ENCODE peak calls at places on chromosomes 12 and 14, in nine cellular contexts. W is right atrium auricular region, R is HCT116, I is kidney epithelial cell, E is uterus, S is RWPE2, H is suprapubic skin, L is ovary, Q is lower lobe of right lung. A is an unnamed sample. For H3K27me3, the result is how much of the 10 kb centered on the place peaks cover.

GRCh38 chr12:19706936-19707335 is 267.6 kb downstream of the AEBP2 start:
- DNase-seq in H (no peak), W (no peak), R (no peak), L (no peak), E (no peak), Q (no peak), S (no peak), I (no peak), A (no peak)

GRCh38 chr12:128079-128478 is 61.5 kb downstream of the IQSEC3 start:
- DNase-seq in R (no peak), Q (no peak), I (no peak), S (no peak), H (no peak), L (no peak), E (no peak), W (no peak), A (no peak)

GRCh38 chr12:104281636-104282035 is 21.9 kb upstream of the EID3 start:
- DNase-seq in L (no peak), Q (no peak), E (no peak), I (no peak), S (no peak), R (no peak), H (no peak), W (peak), A (no peak)

GRCh38 chr12:23862746-23863145 is 86.7 kb downstream of the SOX5 start:
- DNase-seq in I (no peak), S (no peak), H (no peak), E (no peak), R (no peak), L (no peak), Q (no peak), W (no peak), A (no peak)

GRCh38 chr12:510071-510825 is 50.5 kb downstream of the B4GALNT3 start:
- DNase-seq in H (no peak), L (no peak), R (no peak), I (peak), Q (peak), E (no peak), W (no peak), S (no peak), A (no peak)

GRCh38 chr12:8840938-8841633 is 18.7 kb downstream of the A2ML1 start:
- DNase-seq in R (no peak), Q (no peak), I (no peak), E (no peak), S (no peak), W (no peak), L (no peak), H (no peak), A (no peak)

GRCh38 chr14:47917344-47917954 is 242.0 kb upstream of the MDGA2 start:
- DNase-seq in W (no peak), Q (no peak), R (peak), H (no peak), L (no peak), E (no peak), I (no peak), S (no peak), A (peak)

GRCh38 chr14:36646664-36647416 is 14.8 kb upstream of the PAX9 start:
- DNase-seq in L (no peak), H (no peak), I (no peak), S (no peak), W (no peak), E (no peak), R (no peak), Q (no peak), A (no peak)

GRCh38 chr14:68384335-68384734 is 408.5 kb downstream of the ZFP36L1 start:
- DNase-seq in Q (no peak), E (no peak), I (no peak), R (no peak), W (peak), H (no peak), S (no peak), L (no peak), A (no peak)

GRCh38 chr12:118332511-118332910 is 40.2 kb downstream of the TAOK3 start:
- DNase-seq in R (no peak), S (no peak), W (no peak), L (no peak), Q (no peak), E (no peak), I (no peak), H (no peak), A (no peak)

GRCh38 chr12:101013993-101014392 is 196.0 kb downstream of the SLC5A8 start:
- DNase-seq in E (no peak), I (no peak), R (no peak), Q (no peak), S (no peak), W (no peak), H (no peak), L (no peak), A (no peak)

GRCh38 chr12:51898937-51899336 is 8.4 kb upstream of the ACVRL1 start:
- DNase-seq in S (peak), L (no peak), E (no peak), W (no peak), Q (no peak), I (no peak), H (no peak), R (no peak), A (no peak)

GRCh38 chr14:74637184-74637562 is 25.1 kb upstream of the LTBP2 start:
- DNase-seq in E (no peak), H (no peak), L (no peak), W (no peak), Q (no peak), R (no peak), S (no peak), I (no peak), A (no peak)

GRCh38 chr12:5796171-5797091 is 148.6 kb downstream of the ANO2 start:
- DNase-seq in I (no peak), H (no peak), S (no peak), E (no peak), L (peak), Q (peak), R (no peak), W (no peak), A (no peak)

GRCh38 chr14:51993274-51993673 is 3.9 kb downstream of the RTRAF start:
- DNase-seq in L (no peak), E (no peak), Q (no peak), I (no peak), R (no peak), H (no peak), W (no peak), S (no peak), A (no peak)

GRCh38 chr14:90398315-90398811 is 1.5 kb downstream of the CALM1 start:
- DNase-seq in S (no peak), I (no peak), E (peak), Q (peak), H (no peak), L (no peak), R (no peak), W (no peak), A (no peak)

GRCh38 chr12:79658221-79658620 is 32.5 kb downstream of the PAWR start:
- DNase-seq in R (no peak), W (no peak), H (no peak), S (no peak), L (no peak), E (no peak), I (no peak), Q (no peak), A (no peak)

GRCh38 chr12:51253276-51253675 is 14.7 kb downstream of the DAZAP2 start:
- DNase-seq in I (no peak), W (no peak), H (no peak), Q (no peak), L (no peak), R (no peak), E (no peak), S (no peak), A (no peak)

GRCh38 chr12:62268956-62269355 is 8.8 kb downstream of the USP15 start:
- DNase-seq in R (no peak), I (no peak), Q (no peak), S (no peak), W (no peak), L (no peak), E (no peak), H (no peak), A (peak)

GRCh38 chr14:53793790-53794560 is 162.7 kb downstream of the BMP4 start:
- DNase-seq in E (no peak), L (no peak), I (no peak), Q (no peak), R (no peak), S (no peak), H (no peak), W (no peak), A (no peak)

GRCh38 chr14:34237677-34238076 is 224.4 kb downstream of the SPTSSA start:
- DNase-seq in W (no peak), E (no peak), H (no peak), Q (no peak), I (no peak), L (no peak), S (no peak), R (no peak), A (no peak)

GRCh38 chr12:77087427-77087826 is 22.1 kb upstream of the E2F7 start:
- DNase-seq in R (no peak), E (no peak), Q (no peak), S (no peak), I (peak), H (no peak), W (no peak), L (no peak), A (peak)

GRCh38 chr14:45065540-45065939 is 18.4 kb upstream of the PRPF39 start:
- DNase-seq in Q (no peak), R (no peak), S (no peak), I (no peak), E (no peak), W (no peak), L (no peak), H (no peak), A (no peak)

GRCh38 chr14:92531151-92531873 is 17.7 kb downstream of the RIN3 start:
- DNase-seq in R (no peak), S (no peak), Q (peak), H (no peak), W (no peak), L (no peak), E (no peak), I (no peak), A (no peak)

GRCh38 chr12:50948798-50949197 is 3.5 kb upstream of the HIGD1C start:
- DNase-seq in W (no peak), H (no peak), E (no peak), S (no peak), L (no peak), R (no peak), Q (no peak), I (no peak), A (no peak)

GRCh38 chr14:104536942-104537612 is 42.5 kb upstream of the C14orf180 start:
- DNase-seq in E (no peak), L (no peak), R (peak), S (no peak), W (no peak), Q (peak), H (no peak), I (no peak), A (peak)

GRCh38 chr14:51872396-51872795 is 12.0 kb downstream of the GNG2 start:
- DNase-seq in W (no peak), H (no peak), Q (no peak), R (no peak), E (no peak), S (no peak), I (no peak), L (no peak), A (no peak)

GRCh38 chr12:810635-811415 is 58.4 kb downstream of the WNK1 start:
- DNase-seq in L (no peak), S (no peak), I (no peak), Q (no peak), R (no peak), W (no peak), H (no peak), E (no peak), A (no peak)

GRCh38 chr12:100395811-100396210 is 38.9 kb downstream of the SLC17A8 start:
- DNase-seq in H (no peak), S (no peak), I (no peak), E (no peak), W (no peak), R (no peak), Q (no peak), L (no peak), A (no peak)

GRCh38 chr14:61564623-61565091 is 130.7 kb upstream of the HIF1A start:
- DNase-seq in H (no peak), W (no peak), S (peak), R (peak), I (peak), L (no peak), E (no peak), Q (no peak), A (peak)

GRCh38 chr14:76430475-76430980 is 54.6 kb downstream of the ESRRB start:
- DNase-seq in W (no peak), R (no peak), I (no peak), Q (no peak), S (no peak), E (no peak), L (no peak), H (no peak), A (no peak)
- H3K27me3 ChIP-seq in W (under half), R (under half), I (under half), Q (under half), S (under half), E (under half), L (under half), H (under half), A (under half)

DNA sequence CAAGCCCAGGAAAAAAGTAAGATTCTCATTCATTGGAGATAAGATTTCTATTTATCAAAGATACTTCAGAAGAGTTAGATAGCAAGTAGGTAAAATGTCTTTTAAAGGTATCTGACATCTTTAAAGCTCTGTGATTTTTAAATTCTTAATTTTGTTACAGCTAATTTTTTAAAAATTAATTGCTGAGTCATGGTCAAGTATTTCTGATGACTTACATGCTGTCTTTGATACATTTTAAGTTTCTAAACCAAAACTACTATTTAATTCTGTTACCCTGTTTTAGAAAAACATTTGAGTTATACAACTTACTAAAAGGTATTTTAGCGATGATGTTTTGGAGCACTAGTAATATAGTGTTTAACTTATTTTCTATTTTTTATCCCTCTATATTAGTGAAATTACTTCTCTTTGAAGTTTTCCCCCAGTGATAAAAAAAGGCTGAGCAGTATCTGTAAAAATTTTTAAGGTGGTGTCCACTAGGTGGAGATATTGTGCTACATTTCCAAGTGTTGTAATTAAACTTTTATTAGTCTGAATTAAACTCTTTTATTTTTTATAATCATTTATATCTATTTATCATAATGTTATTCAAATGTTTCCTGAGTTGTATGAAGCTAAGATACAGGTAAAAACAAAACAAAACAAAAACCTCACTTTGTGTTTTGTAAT is 11.5 kb downstream of the ALG10 start:
- DNase-seq in S (no peak), H (no peak), R (peak), Q (no peak), L (no peak), I (no peak), E (no peak), W (no peak), A (peak)
- TF ChIP-seq CTCF in S (peak), H (no peak), R (no peak), Q (peak), L (no peak), I (peak), E (peak), W (peak), A (peak)

GRCh38 chr14:33229269-33229924 is 290.7 kb downstream of the NPAS3 start:
- DNase-seq in R (no peak), L (no peak), H (no peak), Q (no peak), E (no peak), W (no peak), S (no peak), I (no peak), A (no peak)
- H3K27me3 ChIP-seq in R (under half), L (under half), H (under half), Q (under half), E (under half), W (under half), S (under half), I (under half), A (under half)

DNA sequence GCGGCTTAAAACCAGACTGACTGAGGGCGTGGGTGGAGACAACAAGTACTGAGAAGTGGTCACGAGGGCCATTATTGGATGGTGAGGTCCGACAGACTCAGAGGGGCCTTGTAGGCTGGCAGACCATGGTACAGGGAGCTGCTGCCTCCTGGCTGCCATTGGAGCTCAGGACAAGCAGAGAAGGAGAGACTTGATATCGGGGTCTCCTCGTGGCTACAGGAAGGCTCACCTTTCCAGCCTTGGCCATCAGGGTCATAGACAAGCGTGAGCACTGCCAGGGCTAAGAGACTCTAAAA is 54.2 kb downstream of the FBRSL1 start:
- DNase-seq in R (no peak), L (no peak), Q (no peak), H (no peak), W (no peak), I (no peak), E (no peak), S (no peak), A (no peak)
- TF ChIP-seq CTCF in R (no peak), L (no peak), Q (no peak), H (no peak), W (no peak), I (no peak), E (no peak), S (no peak), A (no peak)

DNA sequence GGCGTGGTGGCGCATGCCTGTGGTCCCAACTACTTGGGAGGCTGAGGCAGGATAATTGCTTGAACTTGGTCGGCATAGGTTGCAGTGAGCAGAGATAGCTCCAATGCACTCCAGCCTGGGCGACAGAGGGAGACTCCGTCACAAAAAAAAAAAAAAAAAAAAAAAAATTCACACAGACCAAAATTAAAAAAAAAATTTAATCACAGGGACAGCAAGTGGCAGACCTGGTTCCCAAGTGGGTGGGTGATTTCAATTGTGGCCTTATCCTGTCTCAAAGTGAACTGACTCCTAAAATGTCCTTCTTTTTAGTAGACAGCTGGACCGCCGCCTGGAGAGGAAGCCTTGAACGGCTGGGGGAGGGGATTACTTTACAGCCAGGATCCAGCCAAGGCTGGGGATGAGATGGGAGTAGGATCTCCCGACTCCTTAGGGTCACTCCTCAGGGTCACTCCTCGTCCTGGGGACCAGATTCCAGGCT is 1.6 kb upstream of the KCNH3 start:
- DNase-seq in W (no peak), S (no peak), R (no peak), I (no peak), L (no peak), Q (no peak), E (no peak), H (no peak), A (no peak)
- H3K27me3 ChIP-seq in W (under half), S (under half), R (under half), I (under half), L (under half), Q (under half), E (under half), H (under half), A (under half)

GRCh38 chr14:103091041-103091882 is 3.3 kb upstream of the EXOC3L4 start:
- DNase-seq in W (no peak), Q (peak), R (no peak), S (no peak), I (no peak), L (peak), E (no peak), H (no peak), A (no peak)
- TF ChIP-seq CTCF in W (peak), Q (peak), R (peak), S (peak), I (peak), L (no peak), E (peak), H (no peak), A (peak)

GRCh38 chr14:44040561-44040960 is 466.5 kb downstream of the FSCB start:
- DNase-seq in Q (no peak), R (no peak), S (no peak), I (no peak), W (no peak), E (no peak), L (no peak), H (no peak), A (no peak)

GRCh38 chr14:44041700-44042099 is 465.4 kb downstream of the FSCB start:
- DNase-seq in S (no peak), I (no peak), E (no peak), H (no peak), R (no peak), Q (no peak), L (no peak), W (no peak), A (no peak)

GRCh38 chr14:44029933-44030332 is 477.1 kb downstream of the FSCB start:
- DNase-seq in I (no peak), S (no peak), W (no peak), H (no peak), E (no peak), Q (no peak), R (no peak), L (no peak), A (peak)

GRCh38 chr14:44030963-44031362 is 476.1 kb downstream of the FSCB start:
- DNase-seq in E (no peak), H (no peak), L (no peak), W (no peak), I (no peak), Q (no peak), S (no peak), R (no peak), A (no peak)

DNA sequence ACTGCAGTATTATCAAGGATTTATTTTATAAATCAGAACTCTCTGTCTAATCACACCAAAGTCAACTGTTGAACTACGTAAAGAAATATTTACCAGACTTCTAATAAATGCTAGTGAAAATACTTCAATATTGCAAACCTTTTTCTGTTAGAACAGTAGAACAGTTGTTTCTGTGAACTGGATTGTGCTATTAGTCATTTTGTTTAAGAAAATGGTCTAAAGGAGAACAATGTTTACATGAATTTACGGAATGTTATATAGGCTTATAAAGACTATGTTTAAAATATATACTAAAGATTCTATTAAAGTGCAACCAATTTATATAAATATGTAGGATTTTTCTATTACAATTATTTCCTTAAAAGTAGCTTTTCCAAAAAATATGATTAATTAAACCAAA is 471.4 kb downstream of the FSCB start:
- DNase-seq in R (no peak), I (no peak), L (no peak), S (no peak), Q (no peak), W (no peak), E (no peak), H (no peak), A (no peak)
- H3K27me3 ChIP-seq in R (under half), I (under half), L (under half), S (under half), Q (under half), W (under half), E (under half), H (under half), A (under half)

GRCh38 chr12:90060031-90060430 is 351.4 kb upstream of the ATP2B1 start:
- DNase-seq in S (no peak), H (no peak), Q (no peak), R (no peak), E (no peak), L (no peak), W (no peak), I (no peak), A (no peak)
- TF ChIP-seq CTCF in S (no peak), H (no peak), Q (no peak), R (no peak), E (no peak), L (no peak), W (no peak), I (no peak), A (no peak)

DNA sequence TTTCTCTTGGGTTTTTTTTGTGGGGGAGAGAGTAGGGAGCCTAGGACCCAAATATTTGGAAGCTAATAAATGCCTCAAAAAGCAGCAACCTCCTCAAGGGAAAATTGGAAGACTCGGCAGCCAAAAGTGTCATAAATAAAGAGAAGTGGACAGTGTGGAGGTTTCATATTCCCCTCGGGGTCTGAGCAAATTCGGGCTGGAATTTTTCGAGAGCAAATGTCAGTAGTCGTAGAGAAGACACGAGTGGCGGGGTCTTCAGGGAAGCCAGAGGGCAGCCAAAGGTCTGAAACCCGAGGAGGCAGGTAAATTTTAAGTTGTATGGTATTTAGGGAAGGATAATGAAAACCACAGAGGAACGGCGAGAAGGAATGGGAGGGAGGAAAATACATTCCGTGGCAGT is 13.1 kb downstream of the BCL11B start:
- DNase-seq in S (no peak), E (no peak), Q (no peak), W (no peak), I (no peak), L (no peak), R (no peak), H (no peak), A (no peak)
- H3K27me3 ChIP-seq in S (under half), E (under half), Q (under half), W (under half), I (under half), L (under half), R (under half), H (under half), A (under half)